ENCODE peak calls at places on chromosomes 11 and 22, in nine cellular contexts. One of them, this sample, is unnamed.

GRCh38 chr11:4086584-4087353 is 7.8 kb upstream of the RRM1 start:
- DNase-seq in SHP77 treated with DMSO at 0.1 percent for 48 hours: no peak
- DNase-seq in activated CD8-positive, alpha-beta memory T cell treated with anti-CD3 and anti-CD28 coated beads for 1 hour: no peak
- DNase-seq in ovary: no peak
- DNase-seq in SK-N-SH: no peak
- DNase-seq in NCI-H2029: no peak
- DNase-seq in non-pigmented ciliary epithelial cell: no peak
- DNase-seq in GM23338: no peak
- DNase-seq in EH: no peak
- DNase-seq in this sample: no peak

GRCh38 chr22:34414467-34415440 is 494.5 kb upstream of the LARGE1 start:
- DNase-seq in SHP77 treated with DMSO at 0.1 percent for 48 hours: peak
- DNase-seq in activated CD8-positive, alpha-beta memory T cell treated with anti-CD3 and anti-CD28 coated beads for 1 hour: no peak
- DNase-seq in ovary: no peak
- DNase-seq in SK-N-SH: peak
- DNase-seq in NCI-H2029: peak
- DNase-seq in non-pigmented ciliary epithelial cell: no peak
- DNase-seq in GM23338: peak
- DNase-seq in EH: peak
- DNase-seq in this sample: peak

GRCh38 chr11:22752908-22753310 is 76.7 kb downstream of the SVIP start:
- DNase-seq in SHP77 treated with DMSO at 0.1 percent for 48 hours: no peak
- DNase-seq in activated CD8-positive, alpha-beta memory T cell treated with anti-CD3 and anti-CD28 coated beads for 1 hour: no peak
- DNase-seq in ovary: no peak
- DNase-seq in SK-N-SH: no peak
- DNase-seq in NCI-H2029: peak
- DNase-seq in non-pigmented ciliary epithelial cell: no peak
- DNase-seq in GM23338: no peak
- DNase-seq in EH: no peak
- DNase-seq in this sample: no peak

GRCh38 chr11:34208266-34209135 is 103.1 kb downstream of the NAT10 start:
- DNase-seq in SHP77 treated with DMSO at 0.1 percent for 48 hours: no peak
- DNase-seq in activated CD8-positive, alpha-beta memory T cell treated with anti-CD3 and anti-CD28 coated beads for 1 hour: no peak
- DNase-seq in ovary: no peak
- DNase-seq in SK-N-SH: no peak
- DNase-seq in NCI-H2029: no peak
- DNase-seq in non-pigmented ciliary epithelial cell: no peak
- DNase-seq in GM23338: no peak
- DNase-seq in EH: no peak
- DNase-seq in this sample: no peak

GRCh38 chr11:86606849-86607481 is 65.5 kb downstream of the ME3 start:
- DNase-seq in SHP77 treated with DMSO at 0.1 percent for 48 hours: no peak
- DNase-seq in activated CD8-positive, alpha-beta memory T cell treated with anti-CD3 and anti-CD28 coated beads for 1 hour: no peak
- DNase-seq in ovary: no peak
- DNase-seq in SK-N-SH: no peak
- DNase-seq in NCI-H2029: no peak
- DNase-seq in non-pigmented ciliary epithelial cell: no peak
- DNase-seq in GM23338: no peak
- DNase-seq in EH: peak
- DNase-seq in this sample: no peak

GRCh38 chr11:131186629-131187075 is 183.8 kb upstream of the NTM start:
- DNase-seq in SHP77 treated with DMSO at 0.1 percent for 48 hours: no peak
- DNase-seq in activated CD8-positive, alpha-beta memory T cell treated with anti-CD3 and anti-CD28 coated beads for 1 hour: no peak
- DNase-seq in ovary: no peak
- DNase-seq in SK-N-SH: no peak
- DNase-seq in NCI-H2029: no peak
- DNase-seq in non-pigmented ciliary epithelial cell: no peak
- DNase-seq in GM23338: peak
- DNase-seq in EH: no peak
- DNase-seq in this sample: no peak

GRCh38 chr11:9461068-9461759 is 402 bp downstream of the ZNF143 start:
- DNase-seq in SHP77 treated with DMSO at 0.1 percent for 48 hours: peak
- DNase-seq in activated CD8-positive, alpha-beta memory T cell treated with anti-CD3 and anti-CD28 coated beads for 1 hour: peak
- DNase-seq in ovary: peak
- DNase-seq in SK-N-SH: peak
- DNase-seq in NCI-H2029: peak
- DNase-seq in non-pigmented ciliary epithelial cell: no peak
- DNase-seq in GM23338: peak
- DNase-seq in EH: peak
- DNase-seq in this sample: peak

GRCh38 chr11:85088286-85088685 is 538.9 kb downstream of the DLG2 start:
- DNase-seq in SHP77 treated with DMSO at 0.1 percent for 48 hours: no peak
- DNase-seq in activated CD8-positive, alpha-beta memory T cell treated with anti-CD3 and anti-CD28 coated beads for 1 hour: no peak
- DNase-seq in ovary: no peak
- DNase-seq in SK-N-SH: no peak
- DNase-seq in NCI-H2029: no peak
- DNase-seq in non-pigmented ciliary epithelial cell: peak
- DNase-seq in GM23338: no peak
- DNase-seq in EH: no peak
- DNase-seq in this sample: no peak

GRCh38 chr11:84780689-84781293 is 846.4 kb downstream of the DLG2 start:
- DNase-seq in SHP77 treated with DMSO at 0.1 percent for 48 hours: peak
- DNase-seq in activated CD8-positive, alpha-beta memory T cell treated with anti-CD3 and anti-CD28 coated beads for 1 hour: no peak
- DNase-seq in ovary: no peak
- DNase-seq in SK-N-SH: no peak
- DNase-seq in NCI-H2029: peak
- DNase-seq in non-pigmented ciliary epithelial cell: peak
- DNase-seq in GM23338: peak
- DNase-seq in EH: peak
- DNase-seq in this sample: no peak

GRCh38 chr11:111297696-111298095 is 650 bp upstream of the POU2AF3 start:
- DNase-seq in SHP77 treated with DMSO at 0.1 percent for 48 hours: no peak
- DNase-seq in activated CD8-positive, alpha-beta memory T cell treated with anti-CD3 and anti-CD28 coated beads for 1 hour: no peak
- DNase-seq in ovary: no peak
- DNase-seq in SK-N-SH: no peak
- DNase-seq in NCI-H2029: no peak
- DNase-seq in non-pigmented ciliary epithelial cell: no peak
- DNase-seq in GM23338: peak
- DNase-seq in EH: no peak
- DNase-seq in this sample: no peak

GRCh38 chr22:46827072-46827780 is 64.8 kb downstream of the TBC1D22A start:
- DNase-seq in SHP77 treated with DMSO at 0.1 percent for 48 hours: no peak
- DNase-seq in activated CD8-positive, alpha-beta memory T cell treated with anti-CD3 and anti-CD28 coated beads for 1 hour: no peak
- DNase-seq in ovary: no peak
- DNase-seq in SK-N-SH: peak
- DNase-seq in NCI-H2029: no peak
- DNase-seq in non-pigmented ciliary epithelial cell: no peak
- DNase-seq in GM23338: peak
- DNase-seq in EH: no peak
- DNase-seq in this sample: no peak

GRCh38 chr11:111736621-111737055 is 29.6 kb downstream of the PPP2R1B start:
- DNase-seq in SHP77 treated with DMSO at 0.1 percent for 48 hours: no peak
- DNase-seq in activated CD8-positive, alpha-beta memory T cell treated with anti-CD3 and anti-CD28 coated beads for 1 hour: no peak
- DNase-seq in ovary: no peak
- DNase-seq in SK-N-SH: no peak
- DNase-seq in NCI-H2029: no peak
- DNase-seq in non-pigmented ciliary epithelial cell: no peak
- DNase-seq in GM23338: no peak
- DNase-seq in EH: peak
- DNase-seq in this sample: no peak

GRCh38 chr11:10838083-10838482 is 19.8 kb downstream of the ZBED5 start:
- DNase-seq in SHP77 treated with DMSO at 0.1 percent for 48 hours: no peak
- DNase-seq in activated CD8-positive, alpha-beta memory T cell treated with anti-CD3 and anti-CD28 coated beads for 1 hour: no peak
- DNase-seq in ovary: no peak
- DNase-seq in SK-N-SH: no peak
- DNase-seq in NCI-H2029: no peak
- DNase-seq in non-pigmented ciliary epithelial cell: no peak
- DNase-seq in GM23338: no peak
- DNase-seq in EH: no peak
- DNase-seq in this sample: no peak

GRCh38 chr11:122742350-122742749 is 86.8 kb downstream of the UBASH3B start:
- DNase-seq in SHP77 treated with DMSO at 0.1 percent for 48 hours: no peak
- DNase-seq in activated CD8-positive, alpha-beta memory T cell treated with anti-CD3 and anti-CD28 coated beads for 1 hour: no peak
- DNase-seq in ovary: no peak
- DNase-seq in SK-N-SH: no peak
- DNase-seq in NCI-H2029: no peak
- DNase-seq in non-pigmented ciliary epithelial cell: no peak
- DNase-seq in GM23338: no peak
- DNase-seq in EH: no peak
- DNase-seq in this sample: no peak

GRCh38 chr11:110573411-110573810 is 138.8 kb downstream of the ARHGAP20 start:
- DNase-seq in SHP77 treated with DMSO at 0.1 percent for 48 hours: no peak
- DNase-seq in activated CD8-positive, alpha-beta memory T cell treated with anti-CD3 and anti-CD28 coated beads for 1 hour: no peak
- DNase-seq in ovary: no peak
- DNase-seq in SK-N-SH: no peak
- DNase-seq in NCI-H2029: no peak
- DNase-seq in non-pigmented ciliary epithelial cell: no peak
- DNase-seq in GM23338: no peak
- DNase-seq in EH: no peak
- DNase-seq in this sample: no peak